ENCODE peak calls at places on chromosomes 4 and X, in seven cellular contexts. S is GM12878, L is SK-N-SH, Q is K562, V is HCT116, I is H1, P is HepG2. F is an unnamed sample.

GRCh38 chr4:133544097-133544496 is 395.0 kb downstream of the PCDH10 start:
- DNase-seq in S (no peak), L (no peak), Q (no peak), V (no peak), I (no peak), P (no peak), F (no peak)

GRCh38 chr4:39469429-39470077 is 10.7 kb downstream of the LIAS start:
- DNase-seq in S (peak; percentile 48), L (peak; percentile 62), Q (peak; percentile 48), V (peak; percentile 86), I (no peak), P (peak; percentile 89), F (no peak)

GRCh38 chr4:52241916-52242315 is 190.8 kb downstream of the SPATA18 start:
- DNase-seq in S (no peak), L (no peak), Q (no peak), V (no peak), I (no peak), P (no peak), F (no peak)

GRCh38 chr4:98516042-98516440 is 142.4 kb downstream of the TSPAN5 start:
- DNase-seq in S (no peak), L (no peak), Q (peak; percentile 41), V (peak; percentile 31), I (no peak), P (peak; percentile 35), F (no peak)

GRCh38 chr4:88275516-88275915 is 8.8 kb downstream of the PPM1K start:
- DNase-seq in S (no peak), L (no peak), Q (no peak), V (no peak), I (no peak), P (no peak), F (no peak)

GRCh38 chr4:79050521-79050880 is 111.3 kb upstream of the PAQR3 start:
- DNase-seq in S (no peak), L (peak; percentile 10), Q (no peak), V (no peak), I (no peak), P (no peak), F (no peak)

GRCh38 chrX:55907968-55908607 is 190.5 kb downstream of the RRAGB start:
- DNase-seq in S (no peak), L (no peak), Q (peak; percentile 25), V (peak; percentile 38), I (peak; percentile 66), P (no peak), F (no peak)

GRCh38 chr4:105710678-105711077 is 2.1 kb downstream of the GSTCD start:
- DNase-seq in S (no peak), L (peak; percentile 38), Q (no peak), V (no peak), I (no peak), P (no peak), F (peak; percentile 42)

GRCh38 chrX:97065973-97066372 is 182.3 kb downstream of the RPA4 start:
- DNase-seq in S (no peak), L (no peak), Q (no peak), V (no peak), I (no peak), P (no peak), F (no peak)

GRCh38 chr4:78409612-78410202 is 141.9 kb upstream of the ANXA3 start:
- DNase-seq in S (no peak), L (no peak), Q (no peak), V (no peak), I (no peak), P (no peak), F (no peak)

GRCh38 chr4:80069108-80069836 is 3.8 kb downstream of the ANTXR2 start:
- DNase-seq in S (no peak), L (no peak), Q (no peak), V (no peak), I (no peak), P (no peak), F (no peak)

GRCh38 chrX:115054876-115055275 is 37.5 kb upstream of the IL13RA2 start:
- DNase-seq in S (no peak), L (no peak), Q (no peak), V (no peak), I (no peak), P (no peak), F (no peak)

GRCh38 chrX:130049821-130050220 is 60.5 kb downstream of the ELF4 start:
- DNase-seq in S (no peak), L (no peak), Q (no peak), V (no peak), I (no peak), P (no peak), F (no peak)

GRCh38 chr4:141643557-141643956 is 7.2 kb downstream of the IL15 start:
- DNase-seq in S (no peak), L (no peak), Q (no peak), V (peak; percentile 23), I (no peak), P (no peak), F (no peak)

GRCh38 chr4:147481577-147482109 is 746 bp downstream of the EDNRA start:
- DNase-seq in S (no peak), L (no peak), Q (no peak), V (no peak), I (peak; percentile 61), P (no peak), F (no peak)

GRCh38 chrX:106302304-106302703 is 134.2 kb downstream of the PWWP3B start:
- DNase-seq in S (no peak), L (no peak), Q (no peak), V (peak; percentile 48), I (no peak), P (peak; percentile 41), F (no peak)

GRCh38 chr4:86857341-86858052 is 8.3 kb upstream of the SLC10A6 start:
- DNase-seq in S (no peak), L (no peak), Q (no peak), V (no peak), I (no peak), P (no peak), F (peak; percentile 53)

GRCh38 chr4:2436301-2436700 is 17.5 kb downstream of the CFAP99 start:
- DNase-seq in S (no peak), L (peak; percentile 86), Q (no peak), V (no peak), I (no peak), P (no peak), F (peak; percentile 47)

GRCh38 chr4:86816463-86817107 is 32.6 kb downstream of the SLC10A6 start:
- DNase-seq in S (no peak), L (peak; percentile 21), Q (no peak), V (no peak), I (no peak), P (no peak), F (no peak)

GRCh38 chrX:7264399-7264798 is 116.4 kb upstream of the PUDP start:
- DNase-seq in S (peak; percentile 25), L (no peak), Q (no peak), V (no peak), I (no peak), P (no peak), F (no peak)

GRCh38 chr4:168386002-168386401 is 67.5 kb upstream of the DDX60 start:
- DNase-seq in S (no peak), L (no peak), Q (no peak), V (no peak), I (no peak), P (no peak), F (no peak)

GRCh38 chrX:123983240-123983639 is 21.7 kb downstream of the STAG2 start:
- DNase-seq in S (no peak), L (no peak), Q (no peak), V (no peak), I (no peak), P (no peak), F (no peak)

GRCh38 chr4:59553063-59553738 is 1646.9 kb upstream of the ADGRL3 start:
- DNase-seq in S (peak; percentile 55), L (peak; percentile 0), Q (no peak), V (no peak), I (no peak), P (no peak), F (peak; percentile 52)

GRCh38 chrX:133570549-133570948 is 155.3 kb upstream of the GPC4 start:
- DNase-seq in S (no peak), L (no peak), Q (no peak), V (no peak), I (no peak), P (no peak), F (no peak)

GRCh38 chrX:133563705-133564104 is 148.4 kb upstream of the GPC4 start:
- DNase-seq in S (no peak), L (no peak), Q (no peak), V (no peak), I (no peak), P (no peak), F (no peak)

GRCh38 chrX:133574716-133575115 is 159.4 kb upstream of the GPC4 start:
- DNase-seq in S (no peak), L (no peak), Q (no peak), V (no peak), I (no peak), P (no peak), F (no peak)

GRCh38 chrX:133568109-133568508 is 152.8 kb upstream of the GPC4 start:
- DNase-seq in S (no peak), L (no peak), Q (no peak), V (no peak), I (no peak), P (no peak), F (no peak)

DNA sequence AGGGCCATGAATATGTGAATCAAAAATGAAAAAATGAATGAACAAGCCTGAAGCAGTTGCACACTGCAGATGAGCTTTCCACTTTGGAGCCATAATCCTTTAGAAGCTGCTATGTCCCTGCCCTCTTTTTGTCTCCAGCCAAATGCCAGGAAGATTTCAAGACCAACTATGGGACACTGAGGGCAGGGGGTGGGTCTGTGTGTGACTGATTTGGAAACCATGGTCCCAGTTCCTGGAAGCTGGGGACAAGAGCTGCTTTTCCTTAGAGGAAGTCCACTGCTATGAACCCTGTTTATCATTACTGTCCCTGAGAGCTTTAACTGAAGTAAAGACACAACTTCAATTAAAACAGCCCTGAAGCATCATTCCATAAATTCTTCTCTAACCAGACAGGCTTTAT is 153.9 kb upstream of the GPC4 start:
- DNase-seq in S (no peak), L (no peak), Q (no peak), V (no peak), I (no peak), P (no peak), F (no peak)
- TF ChIP-seq JUND in S (no peak), L (no peak), Q (no peak), V (no peak), I (no peak), P (no peak), F (no peak)

GRCh38 chr4:101065346-101065745 is 282.0 kb downstream of the PPP3CA start:
- DNase-seq in S (no peak), L (no peak), Q (no peak), V (no peak), I (no peak), P (no peak), F (no peak)
- TF ChIP-seq JUND in S (no peak), L (no peak), Q (no peak), V (no peak), I (no peak), P (no peak), F (no peak)

GRCh38 chr4:8061145-8061544 is 97.5 kb downstream of the ABLIM2 start:
- DNase-seq in S (no peak), L (no peak), Q (no peak), V (no peak), I (no peak), P (no peak), F (no peak)
- TF ChIP-seq JUND in S (no peak), L (no peak), Q (no peak), V (no peak), I (no peak), P (no peak), F (no peak)

DNA sequence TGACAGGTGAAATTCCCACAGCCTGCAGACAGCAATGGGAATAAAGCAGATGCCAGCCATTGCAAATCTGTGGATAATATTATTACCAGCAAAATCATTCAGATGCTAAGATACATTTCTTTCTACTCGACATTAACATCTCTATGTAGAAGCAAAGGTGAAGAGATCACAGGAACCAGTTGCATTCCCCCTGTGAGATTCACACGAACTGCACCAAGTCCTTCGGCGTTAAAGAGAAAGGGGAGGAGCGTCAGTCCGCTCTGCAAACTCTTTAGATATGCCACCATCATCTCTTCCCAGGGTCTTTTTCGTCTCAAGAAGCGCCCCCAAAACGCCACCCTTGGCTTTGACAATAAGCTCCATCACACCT is 1.9 kb downstream of the NEUROG2 start:
- DNase-seq in S (no peak), L (peak; percentile 33), Q (no peak), V (no peak), I (peak; percentile 48), P (no peak), F (no peak)
- TF ChIP-seq JUND in S (no peak), L (no peak), Q (no peak), V (no peak), I (no peak), P (no peak), F (no peak)

F was measured in T47D.